ENCODE peak calls at places on chromosome 18, in seven cellular contexts. E is sigmoid colon, P is endothelial cell of umbilical vein, X is WERI-Rb-1, F is tibial artery, Q is adrenal gland, S is ovary. I is an unnamed sample. For H3K9me3, the result is how much of the 10 kb centered on the place peaks cover.

GRCh38 chr18:7657937-7658336 is 90.8 kb downstream of the PTPRM start:
- DNase-seq in E (no peak), P (no peak), X (no peak), F (no peak), Q (no peak), S (no peak), I (no peak)

GRCh38 chr18:67520276-67521035 is 3.9 kb upstream of the DSEL start:
- DNase-seq in E (peak), P (no peak), X (no peak), F (peak), Q (peak), S (peak), I (no peak)

GRCh38 chr18:55316615-55317184 is 271.3 kb downstream of the TCF4 start:
- DNase-seq in E (no peak), P (no peak), X (no peak), F (no peak), Q (no peak), S (no peak), I (no peak)

GRCh38 chr18:75205760-75206109 is 3.2 kb downstream of the PTGR3 start:
- DNase-seq in E (no peak), P (no peak), X (no peak), F (no peak), Q (no peak), S (no peak), I (no peak)

GRCh38 chr18:12074734-12075133 is 18.9 kb upstream of the ANKRD62 start:
- DNase-seq in E (no peak), P (no peak), X (no peak), F (no peak), Q (no peak), S (no peak), I (no peak)

GRCh38 chr18:79423211-79424007 is 27.7 kb downstream of the NFATC1 start:
- DNase-seq in E (no peak), P (no peak), X (no peak), F (no peak), Q (no peak), S (no peak), I (no peak)

GRCh38 chr18:48932822-48933510 is 17.8 kb downstream of the SMAD7 start:
- DNase-seq in E (no peak), P (peak), X (no peak), F (no peak), Q (no peak), S (no peak), I (no peak)

GRCh38 chr18:23021625-23022024 is 88.5 kb downstream of the RBBP8 start:
- DNase-seq in E (no peak), P (no peak), X (no peak), F (no peak), Q (no peak), S (no peak), I (no peak)

GRCh38 chr18:46536215-46536874 is 120.7 kb downstream of the LOXHD1 start:
- DNase-seq in E (no peak), P (no peak), X (no peak), F (no peak), Q (no peak), S (no peak), I (no peak)

GRCh38 chr18:46333371-46334199 is 229.4 kb downstream of the HAUS1 start:
- DNase-seq in E (peak), P (no peak), X (peak), F (no peak), Q (no peak), S (no peak), I (no peak)

GRCh38 chr18:3015203-3015590 is 2.3 kb upstream of the LPIN2 start:
- DNase-seq in E (no peak), P (peak), X (no peak), F (no peak), Q (no peak), S (no peak), I (no peak)
- H3K4me3 ChIP-seq in E (no peak), P (no peak), X (no peak), F (no peak), Q (no peak), S (no peak), I (no peak)

GRCh38 chr18:77973745-77974144 is 724.1 kb downstream of the GALR1 start:
- DNase-seq in E (no peak), P (no peak), X (no peak), F (no peak), Q (no peak), S (no peak), I (no peak)
- H3K9me3 ChIP-seq in E (under half), P (under half), X (under half), F (under half), Q (under half), S (under half), I (under half)

GRCh38 chr18:76977681-76978234 is 154.8 kb downstream of the MBP start:
- DNase-seq in E (no peak), P (no peak), X (no peak), F (no peak), Q (no peak), S (no peak), I (no peak)

GRCh38 chr18:76979111-76979751 is 153.4 kb downstream of the MBP start:
- DNase-seq in E (no peak), P (no peak), X (no peak), F (no peak), Q (no peak), S (peak), I (no peak)

GRCh38 chr18:76978616-76979015 is 154.0 kb downstream of the MBP start:
- DNase-seq in E (no peak), P (no peak), X (no peak), F (no peak), Q (no peak), S (peak), I (peak)

GRCh38 chr18:76975577-76976110 is 153.3 kb downstream of the ZNF236 start:
- DNase-seq in E (no peak), P (no peak), X (no peak), F (no peak), Q (no peak), S (peak), I (no peak)

DNA sequence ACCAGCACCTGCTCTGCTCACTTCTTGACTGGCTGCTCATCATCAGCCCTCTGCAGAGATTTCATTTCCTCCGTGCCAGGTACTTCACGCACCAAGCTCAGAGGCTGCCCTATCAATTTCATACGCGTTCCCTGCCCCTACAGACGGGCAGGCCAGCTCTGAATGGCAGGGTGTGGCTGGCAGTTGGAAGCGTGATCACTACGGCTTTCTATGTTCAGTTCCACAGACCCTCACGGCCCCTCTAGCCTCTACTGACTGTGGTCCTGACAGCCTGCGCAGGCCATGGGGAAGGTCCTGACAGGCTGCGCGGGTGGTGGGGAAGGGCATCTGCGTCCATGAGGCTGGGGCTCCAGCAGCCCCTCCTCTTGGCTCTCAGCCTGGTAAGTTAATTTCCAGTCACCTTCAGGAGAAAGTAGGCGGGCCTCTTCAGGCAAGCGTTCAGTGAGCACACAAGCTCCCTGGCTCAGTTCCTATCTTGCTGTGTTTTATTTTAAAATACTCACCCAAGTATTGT is 154.8 kb downstream of the ZNF236 start:
- DNase-seq in E (no peak), P (no peak), X (no peak), F (no peak), Q (no peak), S (peak), I (peak)
- H3K4me3 ChIP-seq in E (no peak), P (no peak), X (no peak), F (no peak), Q (no peak), S (no peak), I (peak)

DNA sequence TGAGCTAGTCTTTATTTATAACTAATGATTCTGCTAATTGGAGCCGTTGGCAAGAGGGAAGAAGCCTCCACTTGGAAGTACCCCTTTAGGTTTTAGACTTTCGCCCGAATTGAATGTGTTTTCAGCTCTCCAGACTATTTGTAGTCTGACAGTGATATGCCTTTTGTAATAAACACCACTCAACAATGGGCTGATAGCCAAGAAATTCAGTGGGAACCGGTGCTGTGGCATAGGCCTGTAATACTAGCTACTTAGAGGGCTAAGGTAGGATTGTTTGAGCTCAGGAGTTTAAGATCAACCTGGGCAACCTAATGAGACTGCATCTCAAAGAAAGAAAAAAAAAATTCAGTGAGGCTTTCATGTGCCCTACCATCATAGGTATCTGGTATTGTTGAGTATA is 13.6 kb upstream of the ZSCAN30 start:
- DNase-seq in E (no peak), P (no peak), X (no peak), F (no peak), Q (no peak), S (no peak), I (no peak)
- H3K9me3 ChIP-seq in E (under half), P (under half), X (under half), F (under half), Q (half or more), S (under half), I (half or more)

GRCh38 chr18:31591113-31591512 is 564 bp upstream of the TTR start:
- DNase-seq in E (no peak), P (no peak), X (no peak), F (no peak), Q (no peak), S (no peak), I (no peak)

GRCh38 chr18:31590570-31590969 is 1.1 kb upstream of the TTR start:
- DNase-seq in E (no peak), P (no peak), X (no peak), F (no peak), Q (no peak), S (no peak), I (no peak)

GRCh38 chr18:31583185-31583854 is 8.4 kb upstream of the TTR start:
- DNase-seq in E (no peak), P (no peak), X (no peak), F (no peak), Q (no peak), S (no peak), I (no peak)

GRCh38 chr18:31587538-31587937 is 4.1 kb upstream of the TTR start:
- DNase-seq in E (no peak), P (peak), X (no peak), F (no peak), Q (no peak), S (no peak), I (no peak)

GRCh38 chr18:31586616-31587015 is 5.1 kb upstream of the TTR start:
- DNase-seq in E (no peak), P (no peak), X (no peak), F (no peak), Q (no peak), S (no peak), I (no peak)
- H3K4me3 ChIP-seq in E (no peak), P (no peak), X (no peak), F (no peak), Q (no peak), S (no peak), I (no peak)

GRCh38 chr18:35277633-35278032 is 12.4 kb downstream of the ZSCAN30 start:
- DNase-seq in E (no peak), P (peak), X (no peak), F (no peak), Q (no peak), S (no peak), I (no peak)

GRCh38 chr18:35278085-35278484 is 11.9 kb downstream of the ZSCAN30 start:
- DNase-seq in E (no peak), P (no peak), X (no peak), F (no peak), Q (no peak), S (no peak), I (no peak)

GRCh38 chr18:35276276-35276675 is 13.8 kb downstream of the ZSCAN30 start:
- DNase-seq in E (no peak), P (no peak), X (no peak), F (no peak), Q (no peak), S (no peak), I (no peak)

GRCh38 chr18:35282353-35282752 is 7.7 kb downstream of the ZSCAN30 start:
- DNase-seq in E (no peak), P (peak), X (no peak), F (no peak), Q (no peak), S (no peak), I (no peak)

GRCh38 chr18:35278969-35279368 is 11.1 kb downstream of the ZSCAN30 start:
- DNase-seq in E (no peak), P (no peak), X (no peak), F (no peak), Q (no peak), S (no peak), I (no peak)
- H3K9me3 ChIP-seq in E (under half), P (under half), X (under half), F (under half), Q (under half), S (under half), I (under half)

GRCh38 chr18:10421859-10422258 is 32.6 kb upstream of the APCDD1 start:
- DNase-seq in E (no peak), P (no peak), X (no peak), F (no peak), Q (no peak), S (no peak), I (no peak)
- H3K4me3 ChIP-seq in E (no peak), P (no peak), X (no peak), F (no peak), Q (no peak), S (no peak), I (no peak)

DNA sequence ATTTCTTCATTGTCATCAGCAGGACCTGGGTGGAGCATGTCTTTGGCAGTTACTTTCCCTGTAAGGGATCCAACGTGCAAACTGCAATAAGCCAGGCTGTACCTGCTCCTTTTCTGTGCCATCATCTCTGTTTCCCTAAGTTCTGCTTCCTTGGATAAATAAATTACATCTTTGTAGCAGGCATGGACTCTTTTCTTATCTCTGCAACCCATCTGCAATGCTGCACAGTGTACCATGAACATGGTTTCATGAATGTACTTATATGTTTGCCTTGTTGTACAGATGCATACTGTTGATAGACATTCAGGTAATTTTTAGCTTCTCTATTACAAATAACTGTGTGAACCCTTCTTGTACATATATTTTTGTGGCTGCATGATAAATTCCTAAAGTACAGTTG is 616.7 kb upstream of the PIK3C3 start:
- DNase-seq in E (no peak), P (no peak), X (no peak), F (no peak), Q (no peak), S (no peak), I (no peak)
- H3K9me3 ChIP-seq in E (under half), P (under half), X (under half), F (under half), Q (under half), S (under half), I (under half)